ENCODE peak calls at places on chromosome X, in four cellular contexts. Z, Q, F and H are unnamed samples.

GRCh38 chrX:110316351-110317078 is 1.4 kb downstream of the AMMECR1 start:
- DNase-seq in F (no peak), Z (no peak), Q (no peak), H (no peak)

GRCh38 chrX:96770315-96770714 is 85.7 kb downstream of the DIAPH2 start:
- DNase-seq in Q (no peak), F (no peak), Z (no peak), H (no peak)

GRCh38 chrX:37759878-37760418 is 19.9 kb upstream of the CYBB start:
- DNase-seq in Q (no peak), F (no peak), Z (no peak), H (no peak)

GRCh38 chrX:72243472-72243871 is 4.6 kb upstream of the ERCC6L start:
- DNase-seq in Q (no peak), Z (no peak), F (no peak), H (no peak)

GRCh38 chrX:74178536-74178935 is 125.4 kb upstream of the ZCCHC13 start:
- DNase-seq in Z (no peak), Q (no peak), F (no peak), H (no peak)

GRCh38 chrX:30504309-30504708 is 73.3 kb downstream of the TASL start:
- DNase-seq in Z (peak), Q (no peak), F (no peak), H (no peak)

GRCh38 chrX:46444011-46444410 is 101.2 kb downstream of the ZNF674 start:
- DNase-seq in Q (no peak), F (no peak), Z (peak), H (no peak)

GRCh38 chrX:24732705-24733104 is 39.0 kb downstream of the POLA1 start:
- DNase-seq in Q (no peak), F (no peak), Z (no peak), H (no peak)

GRCh38 chrX:149073464-149073863 is 431.6 kb downstream of the IDS start:
- DNase-seq in F (no peak), Q (no peak), Z (no peak), H (no peak)

GRCh38 chrX:6968231-6968630 is 179.3 kb upstream of the STS start:
- DNase-seq in F (no peak), Z (no peak), Q (no peak), H (no peak)

GRCh38 chrX:140091276-140091886 is 126.1 kb upstream of the CXorf66 start:
- DNase-seq in Q (peak), F (no peak), Z (no peak), H (peak)

GRCh38 chrX:35670894-35671293 is 127.2 kb upstream of the MAGEB16 start:
- DNase-seq in F (no peak), Z (no peak), Q (no peak), H (no peak)

GRCh38 chrX:18649498-18649951 is 22.4 kb downstream of the RS1 start:
- DNase-seq in Q (no peak), F (no peak), Z (no peak), H (no peak)

GRCh38 chrX:120857240-120857639 is 18.4 kb downstream of the CT47B1 start:
- DNase-seq in Q (no peak), F (no peak), Z (peak), H (no peak)

GRCh38 chrX:13487731-13488505 is 81.5 kb upstream of the EGFL6 start:
- DNase-seq in Q (peak), Z (peak), F (no peak), H (peak)
- TF ChIP-seq CTCF in Q (peak), Z (peak), F (peak), H (no peak)

GRCh38 chrX:3713937-3714434 is 537 bp upstream of the PRKX start:
- DNase-seq in Z (no peak), Q (no peak), F (no peak), H (no peak)

GRCh38 chrX:3712080-3712869 is 1.2 kb downstream of the PRKX start:
- DNase-seq in Z (no peak), Q (peak), F (no peak), H (no peak)

GRCh38 chrX:3712870-3713224 is 602 bp downstream of the PRKX start:
- DNase-seq in Z (no peak), F (no peak), Q (peak), H (no peak)

GRCh38 chrX:3711331-3711917 is 2.0 kb downstream of the PRKX start:
- DNase-seq in Z (no peak), F (no peak), Q (no peak), H (no peak)

DNA sequence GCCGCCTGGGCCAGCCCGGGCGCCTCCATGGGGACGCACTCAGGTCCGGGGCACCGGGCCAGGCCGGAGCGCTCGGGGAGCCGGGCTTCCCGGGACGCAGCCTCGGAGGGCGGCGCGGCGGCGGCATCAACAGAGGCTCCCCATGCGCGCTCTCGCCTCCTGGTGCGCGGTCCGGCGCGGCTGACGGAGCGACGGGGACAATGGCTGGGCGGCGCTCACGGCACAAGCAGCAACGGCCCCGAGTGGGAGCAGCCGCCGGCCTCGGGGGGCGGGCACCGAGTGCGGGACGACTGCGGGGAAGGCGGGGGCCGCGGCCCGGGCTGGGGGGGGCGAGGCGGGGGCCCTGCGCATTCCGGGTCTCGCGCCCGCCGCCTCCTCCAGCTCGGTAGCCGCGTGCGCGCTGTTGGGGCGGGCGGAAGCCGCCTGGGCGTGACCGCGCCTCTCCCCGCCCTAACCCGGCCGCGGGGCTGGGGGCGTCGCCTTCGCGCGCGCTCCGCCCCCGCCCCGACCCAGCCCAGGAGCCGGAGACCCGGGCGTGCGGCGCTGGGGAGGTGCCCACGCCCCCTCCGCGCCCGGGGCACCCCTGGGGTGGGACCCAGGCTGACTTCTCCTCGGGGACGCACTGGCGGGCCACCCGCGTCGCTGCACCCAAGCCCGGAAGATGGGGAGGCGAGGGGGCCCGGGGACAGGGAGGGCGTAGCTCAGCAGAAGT is at the start of gene PRKX:
- DNase-seq in Z (no peak), F (no peak), Q (peak), H (peak)
- TF ChIP-seq POLR2AphosphoS5 in Z (peak), F (no peak), Q (no peak), H (no peak)

GRCh38 chrX:2226906-2227656 is 273.7 kb downstream of the DHRSX start:
- DNase-seq in Q (no peak), F (no peak), Z (no peak), H (no peak)

GRCh38 chrX:2231570-2232192 is 269.1 kb downstream of the DHRSX start:
- DNase-seq in Z (no peak), F (no peak), Q (no peak), H (no peak)

GRCh38 chrX:2226182-2226581 is 274.6 kb downstream of the DHRSX start:
- DNase-seq in Q (no peak), F (no peak), Z (no peak), H (no peak)

GRCh38 chrX:2228466-2228865 is 272.3 kb downstream of the DHRSX start:
- DNase-seq in Z (no peak), F (no peak), Q (no peak), H (no peak)

DNA sequence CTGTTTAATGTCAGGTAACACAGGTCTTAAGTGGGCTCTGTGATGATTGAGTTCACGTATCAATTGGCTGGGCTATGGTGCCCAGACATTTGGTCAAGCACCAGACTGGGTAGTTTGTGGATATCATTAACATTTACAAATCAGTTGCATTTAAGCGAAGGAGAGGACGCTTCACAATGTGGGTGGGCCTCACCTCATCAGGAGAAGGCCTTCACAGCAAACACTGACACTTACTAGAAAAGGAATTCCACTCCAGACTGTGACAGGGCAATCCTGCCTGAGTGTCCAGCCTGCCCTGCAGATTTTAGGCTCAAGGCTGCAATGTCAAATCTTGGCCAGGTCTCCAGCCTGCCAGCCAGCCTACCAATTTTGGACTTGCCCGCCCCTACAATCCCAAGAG is 270.3 kb downstream of the DHRSX start:
- DNase-seq in Z (no peak), F (no peak), Q (no peak), H (no peak)
- TF ChIP-seq CTCF in Z (no peak), F (no peak), Q (no peak), H (no peak)

DNA sequence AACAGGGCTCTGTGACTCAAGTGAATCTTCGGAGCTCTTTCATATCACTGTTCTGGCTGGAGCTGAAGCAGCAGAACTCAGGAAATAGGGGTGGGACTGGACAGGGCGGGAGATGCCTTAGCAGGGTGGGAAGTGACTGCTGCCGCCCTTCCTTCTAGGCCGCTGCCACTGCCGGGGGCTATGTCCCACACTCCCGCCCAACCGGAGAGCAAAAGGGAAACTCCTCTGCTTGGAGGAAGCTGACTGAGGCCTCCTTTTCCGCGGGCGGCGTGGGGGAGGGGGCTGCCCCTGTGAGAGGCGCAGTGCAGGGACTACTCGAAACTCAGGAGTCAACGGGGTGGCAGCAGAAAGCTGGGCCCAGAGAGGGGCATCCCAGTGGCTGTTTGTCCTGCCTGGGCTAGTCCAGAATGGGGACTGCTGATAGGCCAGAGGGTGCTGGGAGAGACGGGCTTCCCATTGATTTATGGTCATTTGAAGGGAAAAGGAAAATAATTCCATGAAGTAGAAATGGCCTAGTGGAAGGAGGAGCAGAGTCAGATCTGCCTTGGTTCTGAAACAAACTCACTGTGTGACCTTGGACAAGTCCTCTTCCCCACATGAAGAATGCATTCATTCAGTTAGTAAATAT is 36.9 kb downstream of the STARD8 start:
- DNase-seq in F (no peak), Z (no peak), Q (peak), H (no peak)
- TF ChIP-seq POLR2AphosphoS5 in F (no peak), Z (no peak), Q (no peak), H (no peak)